ENCODE peak calls at places on chromosomes 13 and 19, in six cellular contexts. One of them, this sample, is unnamed.

GRCh38 chr13:34464011-34464410 is 478.1 kb upstream of the NBEA start:
- DNase-seq in stimulated activated CD4-positive, alpha-beta T cell treated with anti-CD3 and anti-CD28 coated beads, Interleukin-1b, Interleukin-23, amount 100 ng/mL, for 4 hours: no peak
- DNase-seq in BJ: no peak
- DNase-seq in D341Med: no peak
- DNase-seq in iPS-NIHi11: no peak
- DNase-seq in GM18507: no peak
- DNase-seq in this sample: no peak

GRCh38 chr13:109989686-109990085 is 203.3 kb upstream of the IRS2 start:
- DNase-seq in stimulated activated CD4-positive, alpha-beta T cell treated with anti-CD3 and anti-CD28 coated beads, Interleukin-1b, Interleukin-23, amount 100 ng/mL, for 4 hours: no peak
- DNase-seq in BJ: no peak
- DNase-seq in D341Med: no peak
- DNase-seq in iPS-NIHi11: no peak
- DNase-seq in GM18507: no peak
- DNase-seq in this sample: no peak

GRCh38 chr13:66618702-66619101 is 611.4 kb downstream of the PCDH9 start:
- DNase-seq in stimulated activated CD4-positive, alpha-beta T cell treated with anti-CD3 and anti-CD28 coated beads, Interleukin-1b, Interleukin-23, amount 100 ng/mL, for 4 hours: no peak
- DNase-seq in BJ: no peak
- DNase-seq in D341Med: peak; percentile 43
- DNase-seq in iPS-NIHi11: peak; percentile 52
- DNase-seq in GM18507: no peak
- DNase-seq in this sample: no peak

GRCh38 chr19:19528721-19529490 is at the start of gene YJEFN3:
- DNase-seq in stimulated activated CD4-positive, alpha-beta T cell treated with anti-CD3 and anti-CD28 coated beads, Interleukin-1b, Interleukin-23, amount 100 ng/mL, for 4 hours: no peak
- DNase-seq in BJ: no peak
- DNase-seq in D341Med: no peak
- DNase-seq in iPS-NIHi11: peak; percentile 75
- DNase-seq in GM18507: no peak
- DNase-seq in this sample: no peak

GRCh38 chr19:42250666-42251531 is 4.0 kb downstream of the ERF start:
- DNase-seq in stimulated activated CD4-positive, alpha-beta T cell treated with anti-CD3 and anti-CD28 coated beads, Interleukin-1b, Interleukin-23, amount 100 ng/mL, for 4 hours: no peak
- DNase-seq in BJ: no peak
- DNase-seq in D341Med: no peak
- DNase-seq in iPS-NIHi11: no peak
- DNase-seq in GM18507: no peak
- DNase-seq in this sample: no peak

GRCh38 chr19:38516802-38517201 is 83.3 kb downstream of the RYR1 start:
- DNase-seq in stimulated activated CD4-positive, alpha-beta T cell treated with anti-CD3 and anti-CD28 coated beads, Interleukin-1b, Interleukin-23, amount 100 ng/mL, for 4 hours: no peak
- DNase-seq in BJ: no peak
- DNase-seq in D341Med: no peak
- DNase-seq in iPS-NIHi11: no peak
- DNase-seq in GM18507: no peak
- DNase-seq in this sample: no peak

GRCh38 chr13:30866692-30867669 is 39.1 kb upstream of the MEDAG start:
- DNase-seq in stimulated activated CD4-positive, alpha-beta T cell treated with anti-CD3 and anti-CD28 coated beads, Interleukin-1b, Interleukin-23, amount 100 ng/mL, for 4 hours: no peak
- DNase-seq in BJ: no peak
- DNase-seq in D341Med: no peak
- DNase-seq in iPS-NIHi11: no peak
- DNase-seq in GM18507: no peak
- DNase-seq in this sample: no peak

GRCh38 chr19:12847159-12848139 is 9.1 kb downstream of the MAST1 start:
- DNase-seq in stimulated activated CD4-positive, alpha-beta T cell treated with anti-CD3 and anti-CD28 coated beads, Interleukin-1b, Interleukin-23, amount 100 ng/mL, for 4 hours: peak; percentile 77
- DNase-seq in BJ: peak; percentile 16
- DNase-seq in D341Med: peak; percentile 95
- DNase-seq in iPS-NIHi11: peak; percentile 97
- DNase-seq in GM18507: peak; percentile 77
- DNase-seq in this sample: peak; percentile 84

GRCh38 chr13:31765441-31765840 is 26.1 kb downstream of the RXFP2 start:
- DNase-seq in stimulated activated CD4-positive, alpha-beta T cell treated with anti-CD3 and anti-CD28 coated beads, Interleukin-1b, Interleukin-23, amount 100 ng/mL, for 4 hours: no peak
- DNase-seq in BJ: peak; percentile 83
- DNase-seq in D341Med: no peak
- DNase-seq in iPS-NIHi11: no peak
- DNase-seq in GM18507: no peak
- DNase-seq in this sample: no peak

GRCh38 chr13:101307181-101307701 is 109.1 kb downstream of the NALCN start:
- DNase-seq in stimulated activated CD4-positive, alpha-beta T cell treated with anti-CD3 and anti-CD28 coated beads, Interleukin-1b, Interleukin-23, amount 100 ng/mL, for 4 hours: no peak
- DNase-seq in BJ: peak; percentile 82
- DNase-seq in D341Med: no peak
- DNase-seq in iPS-NIHi11: no peak
- DNase-seq in GM18507: no peak
- DNase-seq in this sample: no peak

GRCh38 chr13:87527036-87527435 is 144.1 kb upstream of the SLITRK5 start:
- DNase-seq in stimulated activated CD4-positive, alpha-beta T cell treated with anti-CD3 and anti-CD28 coated beads, Interleukin-1b, Interleukin-23, amount 100 ng/mL, for 4 hours: no peak
- DNase-seq in BJ: no peak
- DNase-seq in D341Med: no peak
- DNase-seq in iPS-NIHi11: no peak
- DNase-seq in GM18507: no peak
- DNase-seq in this sample: no peak

GRCh38 chr13:47112900-47113299 is 216.0 kb upstream of the HTR2A start:
- DNase-seq in stimulated activated CD4-positive, alpha-beta T cell treated with anti-CD3 and anti-CD28 coated beads, Interleukin-1b, Interleukin-23, amount 100 ng/mL, for 4 hours: no peak
- DNase-seq in BJ: no peak
- DNase-seq in D341Med: no peak
- DNase-seq in iPS-NIHi11: no peak
- DNase-seq in GM18507: no peak
- DNase-seq in this sample: no peak

GRCh38 chr13:107788464-107789165 is 426.7 kb downstream of the LIG4 start:
- DNase-seq in stimulated activated CD4-positive, alpha-beta T cell treated with anti-CD3 and anti-CD28 coated beads, Interleukin-1b, Interleukin-23, amount 100 ng/mL, for 4 hours: no peak
- DNase-seq in BJ: no peak
- DNase-seq in D341Med: no peak
- DNase-seq in iPS-NIHi11: no peak
- DNase-seq in GM18507: no peak
- DNase-seq in this sample: no peak

GRCh38 chr19:17967258-17968051 is 548 bp downstream of the KCNN1 start:
- DNase-seq in stimulated activated CD4-positive, alpha-beta T cell treated with anti-CD3 and anti-CD28 coated beads, Interleukin-1b, Interleukin-23, amount 100 ng/mL, for 4 hours: no peak
- DNase-seq in BJ: no peak
- DNase-seq in D341Med: peak; percentile 79
- DNase-seq in iPS-NIHi11: peak; percentile 63
- DNase-seq in GM18507: no peak
- DNase-seq in this sample: no peak

This sample was measured in right lobe of liver.